ENCODE peak calls at places on chromosomes 4 and X, in four cellular contexts. B is HCT116, I is K562, S is HepG2. V is an unnamed sample.

GRCh38 chrX:44474410-44474809 is 68.2 kb downstream of the FUNDC1 start:
- DNase-seq in B (no peak), S (no peak), I (no peak), V (no peak)

GRCh38 chrX:15245896-15246295 is 24.0 kb downstream of the ASB9 start:
- DNase-seq in S (no peak), B (no peak), I (no peak), V (no peak)

GRCh38 chr4:54958236-54958635 is 167.2 kb downstream of the KDR start:
- DNase-seq in B (no peak), I (no peak), S (no peak), V (no peak)

GRCh38 chr4:36312511-36312910 is 31.1 kb downstream of the DTHD1 start:
- DNase-seq in B (no peak), S (no peak), I (no peak), V (no peak)

GRCh38 chr4:8310306-8310705 is 40.8 kb downstream of the HTRA3 start:
- DNase-seq in S (no peak), B (no peak), I (no peak), V (no peak)

GRCh38 chr4:26857278-26858034 is 3.2 kb upstream of the STIM2 start:
- DNase-seq in I (peak), B (peak), S (peak), V (peak)

GRCh38 chr4:108159845-108160244 is 8.9 kb downstream of the LEF1 start:
- DNase-seq in I (no peak), B (no peak), S (no peak), V (no peak)

GRCh38 chr4:55458611-55459010 is 62.9 kb downstream of the TMEM165 start:
- DNase-seq in I (no peak), S (no peak), B (no peak), V (no peak)

GRCh38 chr4:150789864-150790263 is 207.9 kb downstream of the MAB21L2 start:
- DNase-seq in B (no peak), I (no peak), S (no peak), V (no peak)

GRCh38 chr4:33649015-33649414 is 2595.3 kb downstream of the ARAP2 start:
- DNase-seq in S (no peak), I (no peak), B (peak), V (no peak)

GRCh38 chr4:165971941-165972340 is 98.9 kb downstream of the TLL1 start:
- DNase-seq in B (no peak), I (no peak), S (no peak), V (no peak)

GRCh38 chr4:9832640-9833039 is 51.2 kb downstream of the DRD5 start:
- DNase-seq in B (no peak), S (no peak), I (no peak), V (no peak)

GRCh38 chrX:71652405-71652804 is 14.9 kb upstream of the LOC101059915 start:
- DNase-seq in B (peak), S (peak), I (peak), V (no peak)

GRCh38 chrX:71653344-71653743 is 14.0 kb upstream of the LOC101059915 start:
- DNase-seq in B (no peak), I (no peak), S (no peak), V (no peak)

GRCh38 chrX:71650333-71650969 is 16.9 kb upstream of the LOC101059915 start:
- DNase-seq in I (no peak), S (peak), B (no peak), V (no peak)
- TF ChIP-seq FOSL1 in I (no peak), S (no peak), B (no peak), V (no peak)

GRCh38 chr4:170854097-170854496 is 764.3 kb upstream of the AADAT start:
- DNase-seq in S (no peak), I (no peak), B (no peak), V (no peak)

GRCh38 chr4:170849969-170850368 is 760.2 kb upstream of the AADAT start:
- DNase-seq in I (no peak), S (no peak), B (no peak), V (no peak)

GRCh38 chr4:170853422-170854021 is 763.8 kb upstream of the AADAT start:
- DNase-seq in I (peak), S (peak), B (peak), V (peak)
- TF ChIP-seq FOSL1 in I (no peak), S (no peak), B (no peak), V (no peak)

DNA sequence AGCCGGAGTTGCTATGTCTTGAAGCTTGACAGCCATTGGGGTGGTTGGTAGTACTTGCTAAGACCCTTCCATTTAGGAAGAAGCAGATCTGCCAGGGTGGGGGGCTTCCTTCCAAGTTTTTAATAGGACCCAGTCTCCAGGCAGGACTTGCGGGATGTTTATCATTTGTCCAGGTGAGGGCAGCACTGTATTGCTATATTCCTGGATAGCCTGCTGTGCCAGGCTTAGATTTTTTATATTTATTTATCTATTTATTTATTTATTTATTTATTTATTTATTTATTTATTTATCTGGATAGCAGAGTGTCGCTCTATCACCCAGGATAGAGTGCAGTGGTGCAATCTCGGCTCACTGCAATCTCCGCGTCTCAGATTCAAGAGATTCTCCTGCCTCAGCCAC is 87.4 kb upstream of the CT45A1 start:
- DNase-seq in S (peak), I (peak), B (peak), V (no peak)
- TF ChIP-seq FOSL1 in S (no peak), I (no peak), B (no peak), V (no peak)

DNA sequence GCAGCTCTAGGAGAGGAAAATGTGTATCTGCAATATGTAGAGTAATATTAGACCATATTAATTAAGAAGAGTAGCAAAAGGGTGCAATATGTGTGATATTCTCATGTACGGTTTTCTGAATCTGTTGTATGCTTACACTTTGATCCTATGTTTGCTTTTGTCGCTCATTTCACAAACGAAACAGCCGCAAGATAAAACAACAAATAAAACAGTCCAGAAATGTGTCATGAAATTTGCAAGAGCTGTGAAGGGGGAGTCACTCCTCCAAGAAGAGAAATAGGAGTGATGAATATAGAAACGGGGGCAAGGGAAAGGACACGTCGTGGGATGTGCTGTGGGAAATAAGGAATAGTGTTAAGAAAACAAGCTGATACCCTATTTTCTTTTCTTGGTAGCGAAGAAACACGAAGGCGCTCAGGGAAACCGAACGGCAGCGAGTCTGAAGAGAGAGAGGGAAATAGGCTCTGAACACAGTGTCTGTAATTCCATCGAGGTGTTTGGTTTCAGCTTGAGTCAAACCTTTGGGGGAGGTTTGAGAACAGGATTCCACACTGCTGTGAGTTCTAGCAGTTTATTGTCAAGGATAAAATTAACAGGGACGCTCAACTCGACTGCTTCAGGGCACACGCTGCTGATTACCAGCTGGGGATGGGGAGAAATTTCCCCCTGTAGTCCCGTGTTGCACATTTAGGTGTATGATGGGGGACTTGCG is 595.6 kb upstream of the TENM3 start:
- DNase-seq in S (no peak), B (no peak), I (no peak), V (no peak)
- TF ChIP-seq FOSL1 in S (no peak), B (no peak), I (no peak), V (no peak)

GRCh38 chr4:141402696-141403095 is 182.0 kb downstream of the ZNF330 start:
- DNase-seq in S (no peak), B (no peak), I (no peak), V (no peak)

GRCh38 chr4:141403782-141404181 is 183.1 kb downstream of the ZNF330 start:
- DNase-seq in I (no peak), B (no peak), S (no peak), V (no peak)

GRCh38 chr4:141410839-141411238 is 190.1 kb downstream of the ZNF330 start:
- DNase-seq in B (no peak), S (no peak), I (no peak), V (no peak)

GRCh38 chr4:141409556-141409955 is 188.9 kb downstream of the ZNF330 start:
- DNase-seq in B (no peak), S (no peak), I (no peak), V (no peak)

GRCh38 chr4:141406237-141406636 is 185.5 kb downstream of the ZNF330 start:
- DNase-seq in B (no peak), S (no peak), I (no peak), V (no peak)
- TF ChIP-seq FOSL1 in B (no peak), S (no peak), I (no peak), V (no peak)

DNA sequence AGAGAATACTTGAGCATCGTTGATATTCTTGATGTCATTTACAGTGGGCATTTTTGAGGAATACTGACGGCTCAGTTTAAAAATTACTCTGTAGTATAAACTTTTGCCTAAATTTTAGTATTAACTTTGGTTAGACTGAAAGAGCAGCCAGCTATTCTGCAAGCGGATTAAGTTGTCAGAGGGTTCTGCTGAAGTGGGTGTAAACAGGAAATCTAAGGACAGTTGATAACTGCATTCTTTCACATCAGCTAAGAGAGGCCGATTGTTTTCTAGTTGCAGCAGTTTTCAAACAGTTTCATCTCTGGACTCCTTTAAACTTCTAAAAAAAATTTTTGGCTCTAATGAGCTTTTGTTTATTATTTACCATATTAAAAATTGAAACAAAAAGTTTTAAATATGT is 149.6 kb downstream of the RAPGEF2 start:
- DNase-seq in S (no peak), B (no peak), I (no peak), V (no peak)
- TF ChIP-seq FOSL1 in S (no peak), B (no peak), I (no peak), V (no peak)

DNA sequence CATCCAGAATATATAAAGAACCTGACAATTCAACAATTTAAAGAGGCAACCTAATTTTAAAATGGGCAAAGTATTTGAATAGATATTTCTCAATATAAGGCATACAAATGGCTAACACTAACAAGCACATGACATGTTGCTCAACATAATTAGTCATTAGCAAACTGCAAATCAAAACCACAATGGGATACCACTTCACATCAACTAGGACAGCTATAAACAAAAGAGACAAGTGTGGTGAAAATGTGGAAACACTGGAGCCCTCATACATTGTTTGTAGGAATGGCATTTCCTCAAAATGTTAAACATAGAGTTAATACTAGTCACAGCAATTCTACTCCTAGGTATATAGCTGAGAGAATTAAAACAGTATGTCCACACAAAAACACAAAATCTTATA is 96.7 kb downstream of the CORIN start:
- DNase-seq in I (no peak), B (no peak), S (no peak), V (no peak)
- TF ChIP-seq FOSL1 in I (no peak), B (no peak), S (no peak), V (no peak)